ENCODE peak calls at places on chromosome 16, in seven cellular contexts. N is lung, Z is A549, Y is H9, E is GM23338, T is spleen, A is heart right ventricle. B is an unnamed sample.
A peak's percentile ranks its signal among the peaks of the same experiment; 100 is the strongest.

GRCh38 chr16:64975821-64976220 is 146.0 kb downstream of the CDH11 start:
- DNase-seq in N (no peak), Z (no peak), Y (no peak), E (no peak), T (no peak), A (no peak), B (no peak)

GRCh38 chr16:27840311-27841060 is 223.0 kb downstream of the GSG1L start:
- DNase-seq in N (no peak), Z (no peak), Y (peak; percentile 13), E (no peak), T (peak; percentile 54), A (no peak), B (no peak)

GRCh38 chr16:14510939-14511797 is 118.9 kb downstream of the PARN start:
- DNase-seq in N (no peak), Z (peak; percentile 69), Y (no peak), E (no peak), T (no peak), A (no peak), B (no peak)

GRCh38 chr16:19864566-19864965 is 20.1 kb downstream of the GPRC5B start:
- DNase-seq in N (no peak), Z (no peak), Y (no peak), E (no peak), T (peak; percentile 33), A (peak; percentile 44), B (no peak)

GRCh38 chr16:71214771-71215381 is 15.6 kb downstream of the HYDIN start:
- DNase-seq in N (no peak), Z (peak; percentile 14), Y (no peak), E (peak; percentile 43), T (no peak), A (no peak), B (no peak)

GRCh38 chr16:78844682-78845081 is 745.2 kb downstream of the WWOX start:
- DNase-seq in N (no peak), Z (no peak), Y (no peak), E (no peak), T (no peak), A (peak; percentile 37), B (no peak)

GRCh38 chr16:50610331-50611262 is 62.4 kb downstream of the NKD1 start:
- DNase-seq in N (no peak), Z (no peak), Y (peak; percentile 61), E (peak; percentile 64), T (no peak), A (no peak), B (no peak)

GRCh38 chr16:22192261-22193133 is 13.6 kb upstream of the EEF2K start:
- DNase-seq in N (peak; percentile 82), Z (no peak), Y (peak; percentile 63), E (peak; percentile 79), T (peak; percentile 90), A (peak; percentile 85), B (peak; percentile 55)

GRCh38 chr16:3654249-3654991 is at the start of gene DNASE1:
- DNase-seq in N (peak; percentile 53), Z (peak; percentile 80), Y (peak; percentile 86), E (peak; percentile 93), T (peak; percentile 85), A (peak; percentile 58), B (peak; percentile 87)

GRCh38 chr16:67451704-67452435 is 20.9 kb downstream of the HSD11B2 start:
- DNase-seq in N (no peak), Z (peak; percentile 50), Y (no peak), E (no peak), T (no peak), A (no peak), B (peak; percentile 74)

GRCh38 chr16:24993722-24994686 is 21.2 kb downstream of the ARHGAP17 start:
- DNase-seq in N (no peak), Z (peak; percentile 75), Y (no peak), E (no peak), T (no peak), A (no peak), B (peak; percentile 51)

GRCh38 chr16:59558679-59559078 is 824.6 kb upstream of the GOT2 start:
- DNase-seq in N (no peak), Z (no peak), Y (no peak), E (no peak), T (no peak), A (no peak), B (no peak)

GRCh38 chr16:4664538-4665418 is 28.6 kb upstream of the NUDT16L1 start:
- DNase-seq in N (peak; percentile 52), Z (peak; percentile 22), Y (peak; percentile 49), E (no peak), T (peak; percentile 91), A (peak; percentile 42), B (no peak)

GRCh38 chr16:84065536-84066132 is 23.0 kb upstream of the SLC38A8 start:
- DNase-seq in N (no peak), Z (peak; percentile 62), Y (peak; percentile 54), E (peak; percentile 81), T (peak; percentile 58), A (no peak), B (peak; percentile 67)

GRCh38 chr16:55340445-55340844 is 16.4 kb downstream of the IRX6 start:
- DNase-seq in N (no peak), Z (no peak), Y (no peak), E (no peak), T (no peak), A (no peak), B (no peak)

GRCh38 chr16:53529529-53529928 is 26.5 kb upstream of the AKTIP start:
- DNase-seq in N (no peak), Z (no peak), Y (no peak), E (no peak), T (no peak), A (no peak), B (no peak)

GRCh38 chr16:9049241-9049640 is 42.2 kb upstream of the HAPSTR1 start:
- DNase-seq in N (no peak), Z (no peak), Y (no peak), E (no peak), T (no peak), A (no peak), B (no peak)

GRCh38 chr16:73356401-73357079 is 308.6 kb upstream of the ZFHX3 start:
- DNase-seq in N (no peak), Z (no peak), Y (no peak), E (peak; percentile 40), T (no peak), A (no peak), B (no peak)

GRCh38 chr16:86363057-86363490 is 147.3 kb upstream of the FOXF1 start:
- DNase-seq in N (no peak), Z (no peak), Y (no peak), E (no peak), T (no peak), A (no peak), B (no peak)
- H3K4me1 ChIP-seq in N (no peaks in the 10 kb centered on the region), Z (no peaks in the 10 kb centered on the region), Y (peaks cover 10% of the 10 kb centered on the region), E (peaks cover 39% of the 10 kb centered on the region), T (no peaks in the 10 kb centered on the region), A (no peaks in the 10 kb centered on the region), B (no peaks in the 10 kb centered on the region)

DNA sequence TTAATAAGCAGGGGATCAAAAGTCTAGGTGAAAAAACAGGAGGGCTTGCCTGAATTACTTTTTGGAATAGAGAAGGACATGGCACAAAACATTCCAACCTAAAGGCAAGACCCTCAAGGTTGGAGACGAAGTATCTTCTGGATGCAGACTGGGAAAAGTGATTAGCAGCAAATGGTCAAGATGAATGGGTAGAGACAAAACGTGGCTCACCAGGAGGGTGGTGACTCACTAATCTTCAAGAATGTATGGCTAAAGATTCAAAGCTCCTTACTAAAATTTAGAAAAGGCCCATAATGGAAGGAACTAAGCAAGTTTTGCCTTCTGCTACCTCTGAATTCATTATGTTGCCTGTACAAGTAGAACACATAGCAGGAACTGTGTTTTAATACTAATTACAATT is 469.5 kb upstream of the RBFOX1 start:
- DNase-seq in N (no peak), Z (no peak), Y (no peak), E (no peak), T (no peak), A (no peak), B (no peak)
- H3K27ac ChIP-seq in N (no peak overlapping the region), Z (no peak overlapping the region), Y (no peak overlapping the region), E (no peak overlapping the region), T (no peak overlapping the region), A (no peak overlapping the region), B (no peak overlapping the region)

GRCh38 chr16:87572959-87573358 is 29.3 kb upstream of the JPH3 start:
- DNase-seq in N (no peak), Z (no peak), Y (no peak), E (no peak), T (no peak), A (no peak), B (no peak)

GRCh38 chr16:87570564-87570937 is 31.8 kb upstream of the JPH3 start:
- DNase-seq in N (no peak), Z (no peak), Y (no peak), E (no peak), T (no peak), A (no peak), B (no peak)

GRCh38 chr16:87569601-87570559 is 32.4 kb upstream of the JPH3 start:
- DNase-seq in N (no peak), Z (no peak), Y (no peak), E (no peak), T (no peak), A (no peak), B (no peak)

GRCh38 chr16:87571868-87572244 is 30.5 kb upstream of the JPH3 start:
- DNase-seq in N (no peak), Z (no peak), Y (no peak), E (no peak), T (no peak), A (no peak), B (no peak)

DNA sequence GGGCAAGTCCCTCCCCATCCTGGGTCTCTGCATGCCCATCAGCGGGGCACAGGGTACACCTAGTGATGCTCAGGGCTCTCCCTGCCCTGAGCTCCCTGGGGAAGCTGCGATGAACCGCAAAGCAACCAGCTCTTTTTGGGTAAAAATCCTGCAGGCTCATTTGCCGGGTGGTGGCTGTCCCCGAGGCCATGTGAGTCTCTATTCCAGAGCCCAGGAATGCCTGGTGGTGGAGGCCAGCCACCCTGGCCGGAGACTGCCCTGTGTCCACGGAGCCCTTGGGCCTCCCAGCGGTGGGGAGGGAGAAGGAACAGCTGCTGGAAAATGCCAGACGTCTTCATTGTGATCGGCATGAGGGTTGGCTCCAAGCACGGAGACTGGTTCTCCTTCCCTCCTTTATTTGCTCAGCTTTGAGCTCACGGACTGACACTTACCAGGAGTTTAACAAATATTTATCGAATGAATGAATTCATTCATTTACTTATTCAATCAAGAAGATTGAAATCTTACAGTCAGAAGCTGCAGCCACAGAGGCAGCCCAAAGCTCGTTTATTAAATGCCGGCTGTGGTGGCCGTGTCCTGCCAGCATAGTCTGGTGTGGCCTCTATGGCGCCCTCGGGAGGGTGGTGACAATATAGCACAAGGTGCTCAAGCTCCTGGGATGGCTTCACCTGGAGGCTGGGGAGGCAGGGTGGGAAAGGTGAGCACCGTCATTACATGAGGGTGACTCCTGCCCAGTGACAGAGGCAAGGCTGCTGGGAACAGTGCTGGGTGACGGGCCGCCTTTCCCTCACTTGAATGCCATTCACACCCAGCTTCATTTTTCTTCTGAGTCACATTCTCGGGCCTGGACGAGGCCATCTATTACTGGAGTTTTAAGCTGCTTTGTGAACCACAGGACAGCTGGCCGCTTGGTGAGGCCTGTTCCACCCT is 31.1 kb upstream of the JPH3 start:
- DNase-seq in N (peak; percentile 60), Z (peak; percentile 76), Y (peak; percentile 85), E (peak; percentile 89), T (no peak), A (peak; percentile 40), B (peak; percentile 61)
- TF ChIP-seq CTCF in N (no peak), Z (peak; percentile 42), Y (peak; percentile 72), E (peak; percentile 71), T (no peak), A (peak; percentile 53), B (peak; percentile 9)

DNA sequence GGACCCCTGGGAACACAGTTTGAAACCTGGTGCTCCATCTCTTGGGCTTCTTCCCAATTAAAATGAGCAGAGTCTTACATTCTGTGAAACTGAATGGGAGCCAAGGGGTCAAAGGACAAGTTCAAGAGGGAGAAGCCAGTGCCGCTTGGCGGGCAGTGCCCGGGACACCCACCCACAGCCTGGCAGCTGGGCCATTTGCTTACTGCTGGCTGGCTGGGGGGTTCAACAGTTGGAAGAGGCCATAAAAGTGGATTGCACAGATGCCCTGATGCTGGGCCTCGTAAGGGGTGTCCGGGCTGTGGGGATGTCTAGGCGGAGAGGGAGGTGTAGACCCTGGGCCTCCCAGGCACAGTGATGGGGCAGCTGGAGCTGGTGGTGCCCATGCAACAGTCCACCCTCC is 52.1 kb downstream of the CMIP start:
- DNase-seq in N (no peak), Z (no peak), Y (no peak), E (no peak), T (peak; percentile 45), A (no peak), B (no peak)
- H3K4me1 ChIP-seq in N (no peaks in the 10 kb centered on the region), Z (peaks cover 98% of the 10 kb centered on the region), Y (no peaks in the 10 kb centered on the region), E (peaks cover 13% of the 10 kb centered on the region), T (peaks cover 100% of the 10 kb centered on the region), A (peaks cover 97% of the 10 kb centered on the region), B (peaks cover 55% of the 10 kb centered on the region)

B was measured in body of pancreas.